ENCODE peak calls at places on chromosomes 4 and X, in eight cellular contexts. P is mesothelial cell of epicardium, A is bronchial epithelial cell, L is GM13976, I is brain microvascular endothelial cell, B is ascending aorta, R is endothelial cell, D is hepatocyte. C is an unnamed sample.

GRCh38 chr4:138241281-138242075 is 671 bp downstream of the SLC7A11 start:
- DNase-seq in P (no peak), A (no peak), L (no peak), I (peak), B (no peak), R (no peak), D (peak), C (no peak)

GRCh38 chr4:81688085-81688484 is 216.4 kb upstream of the RASGEF1B start:
- DNase-seq in P (no peak), A (peak), L (no peak), I (peak), B (no peak), R (no peak), D (no peak), C (no peak)

GRCh38 chr4:122091397-122091796 is 60.7 kb upstream of the BLTP1 start:
- DNase-seq in P (no peak), A (no peak), L (no peak), I (no peak), B (no peak), R (no peak), D (no peak), C (no peak)

GRCh38 chrX:102067966-102068723 is 57.3 kb upstream of the TCEAL2 start:
- DNase-seq in P (no peak), A (peak), L (peak), I (peak), B (no peak), R (peak), D (peak), C (no peak)

GRCh38 chr4:152485726-152486276 is 50.1 kb downstream of the FBXW7 start:
- DNase-seq in P (no peak), A (peak), L (no peak), I (peak), B (no peak), R (no peak), D (peak), C (no peak)

GRCh38 chrX:154799554-154800348 is 5.5 kb downstream of the MPP1 start:
- DNase-seq in P (no peak), A (peak), L (no peak), I (no peak), B (no peak), R (peak), D (peak), C (no peak)

GRCh38 chr4:88757067-88757466 is 59.4 kb upstream of the NAP1L5 start:
- DNase-seq in P (no peak), A (no peak), L (no peak), I (no peak), B (no peak), R (no peak), D (no peak), C (no peak)

GRCh38 chr4:1979477-1980196 is 29.1 kb downstream of the NELFA start:
- DNase-seq in P (no peak), A (no peak), L (no peak), I (no peak), B (peak), R (no peak), D (no peak), C (no peak)

GRCh38 chr4:150583287-150584197 is 1.6 kb downstream of the MAB21L2 start:
- DNase-seq in P (no peak), A (no peak), L (peak), I (peak), B (no peak), R (peak), D (peak), C (no peak)

GRCh38 chrX:68978211-68978780 is 149.5 kb downstream of the EFNB1 start:
- DNase-seq in P (no peak), A (no peak), L (no peak), I (no peak), B (peak), R (no peak), D (peak), C (no peak)

GRCh38 chr4:110610940-110611785 is 11.7 kb downstream of the PITX2 start:
- DNase-seq in P (no peak), A (no peak), L (no peak), I (no peak), B (no peak), R (no peak), D (no peak), C (no peak)

GRCh38 chr4:110371016-110371795 is 104.7 kb upstream of the ENPEP start:
- DNase-seq in P (no peak), A (no peak), L (no peak), I (no peak), B (no peak), R (no peak), D (no peak), C (no peak)

GRCh38 chrX:37423864-37424569 is 74.9 kb downstream of the PRRG1 start:
- DNase-seq in P (no peak), A (peak), L (no peak), I (peak), B (no peak), R (no peak), D (no peak), C (no peak)

GRCh38 chr4:82797591-82798081 is 960 bp downstream of the SCD5 start:
- DNase-seq in P (no peak), A (no peak), L (peak), I (no peak), B (no peak), R (no peak), D (no peak), C (peak)

GRCh38 chrX:134631404-134632346 is 26.6 kb downstream of the PLAC1 start:
- DNase-seq in P (no peak), A (no peak), L (no peak), I (no peak), B (no peak), R (no peak), D (no peak), C (no peak)

GRCh38 chr4:181971411-181971810 is 271.8 kb upstream of the TENM3 start:
- DNase-seq in P (no peak), A (no peak), L (peak), I (no peak), B (no peak), R (no peak), D (no peak), C (no peak)

GRCh38 chr4:173524218-173525117 is 5.6 kb downstream of the HAND2 start:
- DNase-seq in P (no peak), A (no peak), L (no peak), I (no peak), B (peak), R (no peak), D (no peak), C (no peak)

GRCh38 chrX:48665991-48666390 is 17.6 kb upstream of the WAS start:
- DNase-seq in P (no peak), A (peak), L (no peak), I (peak), B (no peak), R (no peak), D (no peak), C (no peak)

GRCh38 chrX:149718757-149719156 is 6.9 kb downstream of the MAGEA11 start:
- DNase-seq in P (no peak), A (no peak), L (no peak), I (no peak), B (no peak), R (no peak), D (no peak), C (no peak)

GRCh38 chr4:187073820-187074219 is 350.2 kb upstream of the FAT1 start:
- DNase-seq in P (no peak), A (no peak), L (no peak), I (no peak), B (no peak), R (no peak), D (no peak), C (no peak)

GRCh38 chr4:177480796-177481195 is 38.6 kb upstream of the AGA start:
- DNase-seq in P (no peak), A (peak), L (no peak), I (peak), B (no peak), R (no peak), D (no peak), C (no peak)

GRCh38 chr4:20318899-20319291 is 67.2 kb downstream of the SLIT2 start:
- DNase-seq in P (no peak), A (no peak), L (no peak), I (no peak), B (no peak), R (no peak), D (no peak), C (no peak)

GRCh38 chrX:132940727-132941162 is 17.7 kb downstream of the HS6ST2 start:
- DNase-seq in P (no peak), A (peak), L (no peak), I (no peak), B (no peak), R (no peak), D (no peak), C (no peak)

GRCh38 chrX:31199051-31199769 is 127.4 kb upstream of the FTHL17 start:
- DNase-seq in P (no peak), A (no peak), L (no peak), I (no peak), B (no peak), R (no peak), D (peak), C (no peak)

GRCh38 chr4:127634181-127634580 is 1.4 kb downstream of the INTU start:
- DNase-seq in P (no peak), A (peak), L (no peak), I (peak), B (no peak), R (no peak), D (no peak), C (no peak)

GRCh38 chr4:175127314-175127713 is 209.2 kb downstream of the ADAM29 start:
- DNase-seq in P (no peak), A (peak), L (no peak), I (peak), B (no peak), R (no peak), D (no peak), C (no peak)

GRCh38 chr4:113290666-113291065 is 241.2 kb downstream of the ANK2 start:
- DNase-seq in P (no peak), A (no peak), L (no peak), I (no peak), B (no peak), R (no peak), D (no peak), C (no peak)

GRCh38 chr4:66577922-66578321 is 907.6 kb upstream of the EPHA5 start:
- DNase-seq in P (no peak), A (no peak), L (no peak), I (no peak), B (no peak), R (no peak), D (no peak), C (no peak)

GRCh38 chr4:134668237-134668636 is 466.6 kb upstream of the PABPC4L start:
- DNase-seq in P (no peak), A (peak), L (no peak), I (no peak), B (no peak), R (no peak), D (no peak), C (no peak)

GRCh38 chrX:41779941-41780340 is 56.0 kb downstream of the GPR82 start:
- DNase-seq in P (no peak), A (no peak), L (no peak), I (no peak), B (no peak), R (no peak), D (no peak), C (no peak)

GRCh38 chrX:46913710-46914109 is 1.5 kb downstream of the JADE3 start:
- DNase-seq in P (no peak), A (peak), L (no peak), I (peak), B (no peak), R (peak), D (peak), C (no peak)

GRCh38 chrX:35726176-35726575 is 72.0 kb upstream of the MAGEB16 start:
- DNase-seq in P (no peak), A (peak), L (no peak), I (peak), B (no peak), R (no peak), D (no peak), C (no peak)

GRCh38 chr4:56757821-56758400 is 63.6 kb downstream of the SPINK2 start:
- DNase-seq in P (peak), A (peak), L (peak), I (peak), B (peak), R (peak), D (peak), C (peak)

DNA sequence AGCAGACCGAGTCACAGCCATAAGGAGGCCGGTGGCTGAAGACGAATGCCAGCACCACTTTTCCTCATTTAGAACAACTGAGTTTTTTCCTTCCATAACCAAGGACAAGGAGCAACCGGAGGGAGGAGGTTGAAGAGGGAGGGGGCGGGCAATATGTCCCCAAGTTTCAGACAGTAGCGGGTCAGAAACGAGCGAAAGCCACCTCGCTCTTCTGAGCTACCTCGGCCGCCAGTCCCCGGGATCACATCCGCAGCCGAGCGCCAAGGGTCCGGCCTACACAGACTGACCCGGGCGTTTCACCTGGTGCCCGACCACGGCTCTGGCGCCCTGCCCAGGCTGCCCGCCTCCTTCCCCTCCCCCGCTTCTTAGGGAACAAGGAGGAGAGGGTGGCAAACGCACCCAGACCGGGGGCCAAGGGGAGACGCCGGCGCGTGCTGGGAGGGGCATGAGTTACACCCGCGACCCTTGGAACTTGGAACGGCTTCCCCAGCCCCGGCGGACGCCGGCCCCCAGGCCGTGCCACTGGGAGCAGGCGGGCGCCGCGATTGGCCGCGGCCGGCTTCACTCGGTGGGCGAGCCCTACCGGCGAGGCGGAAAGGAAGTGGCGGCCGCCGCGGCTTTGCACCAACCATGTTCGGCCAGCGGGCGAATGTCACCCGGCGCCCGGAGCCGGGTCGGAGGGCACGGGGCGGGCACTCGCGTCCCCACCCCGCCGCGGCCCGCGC is 1.6 kb downstream of the IRF2 start:
- DNase-seq in P (peak), A (peak), L (peak), I (peak), B (peak), R (peak), D (peak), C (peak)
- TF ChIP-seq CTCF in P (no peak), A (no peak), L (no peak), I (no peak), B (peak), R (no peak), D (no peak), C (peak)

GRCh38 chr4:86934772-86935498 is at the start of gene AFF1:
- DNase-seq in P (peak), A (peak), L (peak), I (peak), B (peak), R (peak), D (peak), C (peak)
- TF ChIP-seq CTCF in P (no peak), A (peak), L (peak), I (peak), B (peak), R (peak), D (peak), C (no peak)

GRCh38 chr4:184292465-184292867 is 74.8 kb upstream of the ENPP6 start:
- DNase-seq in P (no peak), A (no peak), L (no peak), I (no peak), B (no peak), R (no peak), D (no peak), C (no peak)

GRCh38 chr4:184286346-184286745 is 68.7 kb upstream of the ENPP6 start:
- DNase-seq in P (no peak), A (no peak), L (no peak), I (no peak), B (no peak), R (no peak), D (no peak), C (no peak)

GRCh38 chr4:184289179-184289535 is 71.5 kb upstream of the ENPP6 start:
- DNase-seq in P (no peak), A (no peak), L (no peak), I (no peak), B (no peak), R (no peak), D (no peak), C (no peak)

GRCh38 chr4:184287697-184288255 is 70.1 kb upstream of the ENPP6 start:
- DNase-seq in P (no peak), A (peak), L (no peak), I (peak), B (no peak), R (no peak), D (peak), C (no peak)

GRCh38 chr4:184288451-184289178 is 70.9 kb upstream of the ENPP6 start:
- DNase-seq in P (no peak), A (no peak), L (peak), I (no peak), B (no peak), R (no peak), D (no peak), C (no peak)
- TF ChIP-seq CTCF in P (no peak), A (no peak), L (no peak), I (no peak), B (no peak), R (no peak), D (no peak), C (no peak)

DNA sequence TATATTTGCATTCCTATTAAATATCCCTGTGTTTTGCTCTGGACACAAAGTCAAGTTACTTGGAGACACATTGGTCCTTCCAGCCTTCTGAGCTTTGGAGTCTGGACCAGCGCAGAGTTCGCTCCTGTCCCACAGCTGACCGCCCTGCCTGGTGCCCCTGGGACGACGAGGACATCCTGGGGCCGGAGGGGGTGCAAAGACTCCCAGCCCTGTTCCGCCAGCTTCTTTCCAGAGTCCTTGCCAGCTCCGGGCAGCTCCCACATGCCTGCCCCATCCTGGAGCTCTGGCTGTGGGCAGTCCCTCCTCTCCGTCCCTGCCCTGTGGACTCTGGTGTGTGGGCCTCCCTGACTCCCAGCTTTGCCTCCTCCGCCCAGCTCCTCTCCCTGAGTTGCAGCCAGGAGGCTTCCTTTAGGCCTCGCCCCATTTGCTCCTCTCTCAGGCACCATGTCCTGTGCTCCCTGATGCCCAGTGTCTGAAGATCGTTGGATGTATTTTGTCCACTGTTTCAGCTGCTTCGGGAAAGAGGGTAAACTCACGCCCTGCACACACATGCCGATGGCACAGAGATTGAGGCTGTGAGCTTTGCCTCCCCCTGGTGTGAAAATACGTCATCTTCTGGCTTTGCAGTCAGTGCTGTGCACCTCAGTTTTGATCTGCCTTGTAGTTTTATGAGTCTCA is 4.9 kb upstream of the PCGF3 start:
- DNase-seq in P (no peak), A (no peak), L (no peak), I (no peak), B (no peak), R (no peak), D (no peak), C (no peak)
- TF ChIP-seq CTCF in P (no peak), A (no peak), L (no peak), I (no peak), B (no peak), R (no peak), D (no peak), C (no peak)

GRCh38 chrX:103400931-103401330 is 24.6 kb downstream of the BEX3 start:
- DNase-seq in P (no peak), A (no peak), L (no peak), I (no peak), B (no peak), R (no peak), D (no peak), C (no peak)
- TF ChIP-seq CTCF in P (no peak), A (no peak), L (no peak), I (no peak), B (no peak), R (no peak), D (no peak), C (no peak)

GRCh38 chrX:140661657-140662056 is 47.9 kb upstream of the LINC00632 start:
- DNase-seq in P (no peak), A (peak), L (no peak), I (no peak), B (no peak), R (no peak), D (no peak), C (no peak)

DNA sequence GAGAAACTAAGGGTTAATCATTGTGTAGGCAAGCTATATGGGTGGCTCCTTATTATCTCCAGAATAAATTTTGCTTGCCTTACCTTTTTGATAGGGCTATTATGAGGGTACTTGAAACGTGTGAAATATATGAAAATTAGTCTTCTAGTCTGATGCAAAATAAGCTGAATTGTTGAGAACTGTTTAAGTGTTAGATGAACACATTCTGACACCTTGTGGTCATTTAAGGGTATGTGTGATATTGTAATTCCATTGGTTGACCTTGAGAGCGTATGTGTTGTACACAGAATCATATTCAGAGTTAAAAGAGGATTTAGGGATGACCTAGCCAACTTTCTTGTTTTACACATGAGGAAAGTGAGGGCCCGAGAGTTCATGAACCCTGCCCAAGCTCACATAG is 44.6 kb upstream of the LINC00632 start:
- DNase-seq in P (no peak), A (peak), L (no peak), I (no peak), B (no peak), R (no peak), D (peak), C (no peak)
- TF ChIP-seq CTCF in P (peak), A (peak), L (no peak), I (no peak), B (no peak), R (peak), D (peak), C (no peak)

GRCh38 chr4:38842998-38843397 is 13.6 kb downstream of the TLR6 start:
- DNase-seq in P (no peak), A (no peak), L (no peak), I (no peak), B (no peak), R (no peak), D (no peak), C (no peak)

GRCh38 chr4:38837334-38837733 is 19.3 kb downstream of the TLR6 start:
- DNase-seq in P (no peak), A (no peak), L (no peak), I (no peak), B (no peak), R (no peak), D (no peak), C (no peak)

GRCh38 chr4:38834570-38834969 is 22.0 kb downstream of the TLR6 start:
- DNase-seq in P (no peak), A (no peak), L (no peak), I (no peak), B (no peak), R (no peak), D (no peak), C (no peak)

GRCh38 chr4:38832624-38833528 is 23.7 kb downstream of the TLR6 start:
- DNase-seq in P (no peak), A (no peak), L (no peak), I (no peak), B (no peak), R (no peak), D (no peak), C (no peak)

GRCh38 chr4:38837849-38838248 is 18.8 kb downstream of the TLR6 start:
- DNase-seq in P (no peak), A (peak), L (no peak), I (no peak), B (no peak), R (no peak), D (no peak), C (no peak)
- TF ChIP-seq CTCF in P (no peak), A (no peak), L (no peak), I (no peak), B (no peak), R (no peak), D (no peak), C (no peak)